ENCODE peak calls at places on chromosomes 6 and 20, in eight cellular contexts. One of them, this sample, is unnamed.

GRCh38 chr6:161353208-161353613 is 79.3 kb upstream of the AGPAT4 start:
- DNase-seq in stomach: no peak
- DNase-seq in aorta: no peak
- DNase-seq in T-helper 17 cell: no peak
- DNase-seq in Calu3: no peak
- DNase-seq in 8988T: no peak
- DNase-seq in dermis microvascular lymphatic vessel endothelial cell: no peak
- DNase-seq in T-helper 2 cell: no peak
- DNase-seq in this sample: no peak

GRCh38 chr6:56683882-56684281 is 41.2 kb upstream of the DST start:
- DNase-seq in 8988T: no peak
- DNase-seq in T-helper 2 cell: no peak
- DNase-seq in aorta: no peak
- DNase-seq in stomach: no peak
- DNase-seq in dermis microvascular lymphatic vessel endothelial cell: no peak
- DNase-seq in T-helper 17 cell: no peak
- DNase-seq in Calu3: peak; percentile 58
- DNase-seq in this sample: peak; percentile 81

GRCh38 chr6:167577891-167578361 is 248.8 kb upstream of the AFDN start:
- DNase-seq in T-helper 2 cell: no peak
- DNase-seq in T-helper 17 cell: no peak
- DNase-seq in aorta: no peak
- DNase-seq in 8988T: no peak
- DNase-seq in dermis microvascular lymphatic vessel endothelial cell: no peak
- DNase-seq in Calu3: no peak
- DNase-seq in stomach: no peak
- DNase-seq in this sample: no peak

GRCh38 chr6:25038300-25038699 is 102.5 kb upstream of the RIPOR2 start:
- DNase-seq in T-helper 17 cell: no peak
- DNase-seq in dermis microvascular lymphatic vessel endothelial cell: no peak
- DNase-seq in stomach: no peak
- DNase-seq in aorta: no peak
- DNase-seq in T-helper 2 cell: no peak
- DNase-seq in 8988T: no peak
- DNase-seq in Calu3: no peak
- DNase-seq in this sample: no peak

GRCh38 chr6:14975124-14975815 is 270.6 kb upstream of the JARID2 start:
- DNase-seq in stomach: no peak
- DNase-seq in T-helper 2 cell: no peak
- DNase-seq in dermis microvascular lymphatic vessel endothelial cell: no peak
- DNase-seq in Calu3: no peak
- DNase-seq in T-helper 17 cell: no peak
- DNase-seq in aorta: no peak
- DNase-seq in 8988T: no peak
- DNase-seq in this sample: no peak

GRCh38 chr6:41937881-41938574 is 3.6 kb downstream of the CCND3 start:
- DNase-seq in Calu3: no peak
- DNase-seq in T-helper 17 cell: no peak
- DNase-seq in dermis microvascular lymphatic vessel endothelial cell: no peak
- DNase-seq in aorta: no peak
- DNase-seq in stomach: no peak
- DNase-seq in T-helper 2 cell: peak; percentile 77
- DNase-seq in 8988T: no peak
- DNase-seq in this sample: no peak

GRCh38 chr6:140541288-140541687 is 1166.8 kb upstream of the CITED2 start:
- DNase-seq in Calu3: no peak
- DNase-seq in T-helper 2 cell: no peak
- DNase-seq in T-helper 17 cell: no peak
- DNase-seq in dermis microvascular lymphatic vessel endothelial cell: no peak
- DNase-seq in 8988T: no peak
- DNase-seq in aorta: no peak
- DNase-seq in stomach: no peak
- DNase-seq in this sample: peak; percentile 45

GRCh38 chr6:45514454-45514853 is 136.7 kb upstream of the SUPT3H start:
- DNase-seq in T-helper 17 cell: no peak
- DNase-seq in stomach: peak; percentile 33
- DNase-seq in dermis microvascular lymphatic vessel endothelial cell: no peak
- DNase-seq in Calu3: peak; percentile 44
- DNase-seq in aorta: no peak
- DNase-seq in 8988T: no peak
- DNase-seq in T-helper 2 cell: no peak
- DNase-seq in this sample: no peak

GRCh38 chr20:62953167-62953838 is 794 bp downstream of the SLC17A9 start:
- DNase-seq in dermis microvascular lymphatic vessel endothelial cell: no peak
- DNase-seq in stomach: no peak
- DNase-seq in Calu3: no peak
- DNase-seq in T-helper 2 cell: no peak
- DNase-seq in 8988T: no peak
- DNase-seq in T-helper 17 cell: no peak
- DNase-seq in aorta: peak; percentile 77
- DNase-seq in this sample: no peak